ENCODE peak calls at places on chromosomes 5 and 9, in ten cellular contexts. One of them, this sample, is unnamed.

GRCh38 chr5:132003170-132003744 is 8.2 kb downstream of the ACSL6 start:
- DNase-seq in activated naive CD8-positive, alpha-beta T cell treated with anti-CD3 and anti-CD28 coated beads, Interleukin-2, amount 50 U/mL, for 24 hours: no peak
- DNase-seq in posterior vena cava: peak; percentile 78
- DNase-seq in SW480: no peak
- DNase-seq in H4: no peak
- DNase-seq in upper lobe of right lung: peak; percentile 57
- DNase-seq in EL: no peak
- DNase-seq in activated T-cell treated with anti-CD3 and anti-CD28 coated beads, Interleukin-2, amount 50 U/mL, for 48 hours: no peak
- DNase-seq in Peyer's patch: no peak
- DNase-seq in NCI-H1417: no peak
- DNase-seq in this sample: peak; percentile 97

GRCh38 chr9:124447297-124447661 is 3.0 kb upstream of the ADGRD2 start:
- DNase-seq in activated T-cell treated with anti-CD3 and anti-CD28 coated beads, Interleukin-2, amount 50 U/mL, for 48 hours: no peak
- DNase-seq in NCI-H1417: no peak
- DNase-seq in posterior vena cava: no peak
- DNase-seq in H4: no peak
- DNase-seq in EL: no peak
- DNase-seq in Peyer's patch: no peak
- DNase-seq in SW480: no peak
- DNase-seq in activated naive CD8-positive, alpha-beta T cell treated with anti-CD3 and anti-CD28 coated beads, Interleukin-2, amount 50 U/mL, for 24 hours: no peak
- DNase-seq in upper lobe of right lung: no peak
- DNase-seq in this sample: no peak

GRCh38 chr5:151585970-151586369 is 5.2 kb downstream of the FAT2 start:
- DNase-seq in NCI-H1417: no peak
- DNase-seq in upper lobe of right lung: no peak
- DNase-seq in H4: peak; percentile 47
- DNase-seq in SW480: no peak
- DNase-seq in activated naive CD8-positive, alpha-beta T cell treated with anti-CD3 and anti-CD28 coated beads, Interleukin-2, amount 50 U/mL, for 24 hours: no peak
- DNase-seq in Peyer's patch: no peak
- DNase-seq in EL: peak; percentile 53
- DNase-seq in posterior vena cava: peak; percentile 47
- DNase-seq in activated T-cell treated with anti-CD3 and anti-CD28 coated beads, Interleukin-2, amount 50 U/mL, for 48 hours: no peak
- DNase-seq in this sample: no peak

GRCh38 chr9:126788631-126789349 is 16.1 kb upstream of the ZBTB43 start:
- DNase-seq in NCI-H1417: no peak
- DNase-seq in upper lobe of right lung: peak; percentile 13
- DNase-seq in EL: peak; percentile 16
- DNase-seq in Peyer's patch: no peak
- DNase-seq in activated naive CD8-positive, alpha-beta T cell treated with anti-CD3 and anti-CD28 coated beads, Interleukin-2, amount 50 U/mL, for 24 hours: no peak
- DNase-seq in activated T-cell treated with anti-CD3 and anti-CD28 coated beads, Interleukin-2, amount 50 U/mL, for 48 hours: no peak
- DNase-seq in SW480: peak; percentile 51
- DNase-seq in posterior vena cava: no peak
- DNase-seq in H4: peak; percentile 81
- DNase-seq in this sample: no peak

GRCh38 chr5:60473654-60474053 is 226.3 kb downstream of the DEPDC1B start:
- DNase-seq in upper lobe of right lung: no peak
- DNase-seq in Peyer's patch: no peak
- DNase-seq in SW480: peak; percentile 4
- DNase-seq in activated T-cell treated with anti-CD3 and anti-CD28 coated beads, Interleukin-2, amount 50 U/mL, for 48 hours: no peak
- DNase-seq in NCI-H1417: no peak
- DNase-seq in EL: no peak
- DNase-seq in activated naive CD8-positive, alpha-beta T cell treated with anti-CD3 and anti-CD28 coated beads, Interleukin-2, amount 50 U/mL, for 24 hours: no peak
- DNase-seq in H4: no peak
- DNase-seq in posterior vena cava: no peak
- DNase-seq in this sample: no peak

GRCh38 chr5:27906911-27907590 is 868.7 kb upstream of the CDH9 start:
- DNase-seq in activated T-cell treated with anti-CD3 and anti-CD28 coated beads, Interleukin-2, amount 50 U/mL, for 48 hours: no peak
- DNase-seq in EL: no peak
- DNase-seq in NCI-H1417: no peak
- DNase-seq in posterior vena cava: no peak
- DNase-seq in Peyer's patch: no peak
- DNase-seq in H4: no peak
- DNase-seq in upper lobe of right lung: no peak
- DNase-seq in SW480: no peak
- DNase-seq in activated naive CD8-positive, alpha-beta T cell treated with anti-CD3 and anti-CD28 coated beads, Interleukin-2, amount 50 U/mL, for 24 hours: no peak
- DNase-seq in this sample: no peak

GRCh38 chr9:126049088-126049487 is 277.5 kb upstream of the MVB12B start:
- DNase-seq in posterior vena cava: no peak
- DNase-seq in H4: no peak
- DNase-seq in NCI-H1417: no peak
- DNase-seq in activated T-cell treated with anti-CD3 and anti-CD28 coated beads, Interleukin-2, amount 50 U/mL, for 48 hours: no peak
- DNase-seq in activated naive CD8-positive, alpha-beta T cell treated with anti-CD3 and anti-CD28 coated beads, Interleukin-2, amount 50 U/mL, for 24 hours: no peak
- DNase-seq in EL: no peak
- DNase-seq in upper lobe of right lung: no peak
- DNase-seq in SW480: no peak
- DNase-seq in Peyer's patch: no peak
- DNase-seq in this sample: no peak

GRCh38 chr9:132026932-132027585 is 52.6 kb downstream of the MED27 start:
- DNase-seq in activated T-cell treated with anti-CD3 and anti-CD28 coated beads, Interleukin-2, amount 50 U/mL, for 48 hours: no peak
- DNase-seq in NCI-H1417: peak; percentile 45
- DNase-seq in H4: peak; percentile 32
- DNase-seq in EL: peak; percentile 93
- DNase-seq in Peyer's patch: no peak
- DNase-seq in activated naive CD8-positive, alpha-beta T cell treated with anti-CD3 and anti-CD28 coated beads, Interleukin-2, amount 50 U/mL, for 24 hours: no peak
- DNase-seq in SW480: peak; percentile 34
- DNase-seq in posterior vena cava: no peak
- DNase-seq in upper lobe of right lung: no peak
- DNase-seq in this sample: no peak

GRCh38 chr5:132491368-132492364 is 1.1 kb upstream of the IRF1 start:
- DNase-seq in upper lobe of right lung: no peak
- DNase-seq in activated T-cell treated with anti-CD3 and anti-CD28 coated beads, Interleukin-2, amount 50 U/mL, for 48 hours: peak; percentile 60
- DNase-seq in SW480: no peak
- DNase-seq in EL: no peak
- DNase-seq in H4: no peak
- DNase-seq in posterior vena cava: peak; percentile 81
- DNase-seq in NCI-H1417: no peak
- DNase-seq in activated naive CD8-positive, alpha-beta T cell treated with anti-CD3 and anti-CD28 coated beads, Interleukin-2, amount 50 U/mL, for 24 hours: peak; percentile 22
- DNase-seq in Peyer's patch: peak; percentile 17
- DNase-seq in this sample: no peak

GRCh38 chr5:16005210-16005609 is 174.4 kb downstream of the MARCHF11 start:
- DNase-seq in Peyer's patch: no peak
- DNase-seq in upper lobe of right lung: no peak
- DNase-seq in SW480: no peak
- DNase-seq in EL: no peak
- DNase-seq in posterior vena cava: no peak
- DNase-seq in activated naive CD8-positive, alpha-beta T cell treated with anti-CD3 and anti-CD28 coated beads, Interleukin-2, amount 50 U/mL, for 24 hours: no peak
- DNase-seq in NCI-H1417: no peak
- DNase-seq in H4: no peak
- DNase-seq in activated T-cell treated with anti-CD3 and anti-CD28 coated beads, Interleukin-2, amount 50 U/mL, for 48 hours: no peak
- DNase-seq in this sample: no peak

GRCh38 chr9:109934499-109935214 is 154.7 kb downstream of the PALM2AKAP2 start:
- DNase-seq in activated T-cell treated with anti-CD3 and anti-CD28 coated beads, Interleukin-2, amount 50 U/mL, for 48 hours: peak; percentile 54
- DNase-seq in Peyer's patch: no peak
- DNase-seq in SW480: no peak
- DNase-seq in posterior vena cava: no peak
- DNase-seq in upper lobe of right lung: no peak
- DNase-seq in NCI-H1417: no peak
- DNase-seq in activated naive CD8-positive, alpha-beta T cell treated with anti-CD3 and anti-CD28 coated beads, Interleukin-2, amount 50 U/mL, for 24 hours: no peak
- DNase-seq in H4: no peak
- DNase-seq in EL: no peak
- DNase-seq in this sample: no peak

GRCh38 chr9:126461029-126461428 is 134.4 kb downstream of the MVB12B start:
- DNase-seq in activated T-cell treated with anti-CD3 and anti-CD28 coated beads, Interleukin-2, amount 50 U/mL, for 48 hours: no peak
- DNase-seq in Peyer's patch: no peak
- DNase-seq in posterior vena cava: no peak
- DNase-seq in NCI-H1417: no peak
- DNase-seq in EL: no peak
- DNase-seq in H4: no peak
- DNase-seq in upper lobe of right lung: no peak
- DNase-seq in SW480: no peak
- DNase-seq in activated naive CD8-positive, alpha-beta T cell treated with anti-CD3 and anti-CD28 coated beads, Interleukin-2, amount 50 U/mL, for 24 hours: no peak
- DNase-seq in this sample: no peak

GRCh38 chr9:100322954-100323536 is 29.7 kb downstream of the TEX10 start:
- DNase-seq in activated naive CD8-positive, alpha-beta T cell treated with anti-CD3 and anti-CD28 coated beads, Interleukin-2, amount 50 U/mL, for 24 hours: peak; percentile 11
- DNase-seq in Peyer's patch: no peak
- DNase-seq in activated T-cell treated with anti-CD3 and anti-CD28 coated beads, Interleukin-2, amount 50 U/mL, for 48 hours: no peak
- DNase-seq in SW480: peak; percentile 18
- DNase-seq in H4: peak; percentile 12
- DNase-seq in posterior vena cava: no peak
- DNase-seq in upper lobe of right lung: no peak
- DNase-seq in NCI-H1417: peak; percentile 81
- DNase-seq in EL: peak; percentile 47
- DNase-seq in this sample: peak; percentile 31

GRCh38 chr5:171571663-171572062 is 152.2 kb downstream of the FGF18 start:
- DNase-seq in upper lobe of right lung: no peak
- DNase-seq in H4: peak; percentile 67
- DNase-seq in NCI-H1417: no peak
- DNase-seq in SW480: no peak
- DNase-seq in activated T-cell treated with anti-CD3 and anti-CD28 coated beads, Interleukin-2, amount 50 U/mL, for 48 hours: no peak
- DNase-seq in activated naive CD8-positive, alpha-beta T cell treated with anti-CD3 and anti-CD28 coated beads, Interleukin-2, amount 50 U/mL, for 24 hours: no peak
- DNase-seq in posterior vena cava: no peak
- DNase-seq in Peyer's patch: no peak
- DNase-seq in EL: peak; percentile 72
- DNase-seq in this sample: no peak

GRCh38 chr9:120369608-120370220 is 210.3 kb downstream of the CDK5RAP2 start:
- DNase-seq in EL: peak; percentile 29
- DNase-seq in NCI-H1417: no peak
- DNase-seq in SW480: no peak
- DNase-seq in H4: no peak
- DNase-seq in activated naive CD8-positive, alpha-beta T cell treated with anti-CD3 and anti-CD28 coated beads, Interleukin-2, amount 50 U/mL, for 24 hours: no peak
- DNase-seq in Peyer's patch: no peak
- DNase-seq in posterior vena cava: no peak
- DNase-seq in activated T-cell treated with anti-CD3 and anti-CD28 coated beads, Interleukin-2, amount 50 U/mL, for 48 hours: no peak
- DNase-seq in upper lobe of right lung: no peak
- DNase-seq in this sample: no peak

GRCh38 chr5:120568716-120569115 is 104.6 kb downstream of the PRR16 start:
- DNase-seq in SW480: no peak
- DNase-seq in activated naive CD8-positive, alpha-beta T cell treated with anti-CD3 and anti-CD28 coated beads, Interleukin-2, amount 50 U/mL, for 24 hours: no peak
- DNase-seq in upper lobe of right lung: no peak
- DNase-seq in NCI-H1417: no peak
- DNase-seq in H4: no peak
- DNase-seq in posterior vena cava: no peak
- DNase-seq in Peyer's patch: no peak
- DNase-seq in EL: peak; percentile 53
- DNase-seq in activated T-cell treated with anti-CD3 and anti-CD28 coated beads, Interleukin-2, amount 50 U/mL, for 48 hours: no peak
- DNase-seq in this sample: no peak